ENCODE peak calls at places on chromosome 11, in six cellular contexts. B is Caki2, I is left cardiac atrium, X is NCI-H748 treated with DMSO at 0.1 percent for 48 hours, T is iPS DF 6.9, W is kidney. O is an unnamed sample.

GRCh38 chr11:18669211-18669593 is 29.4 kb upstream of the TMEM86A start:
- DNase-seq in W (no peak), X (no peak), I (no peak), B (no peak), T (no peak), O (no peak)

GRCh38 chr11:2298795-2299747 is 2.6 kb downstream of the C11orf21 start:
- DNase-seq in X (no peak), T (peak), W (peak), B (no peak), I (peak), O (peak)

GRCh38 chr11:128467610-128468041 is 119.7 kb downstream of the ETS1 start:
- DNase-seq in W (peak), B (peak), I (peak), X (no peak), T (no peak), O (no peak)

GRCh38 chr11:124481365-124482323 is 36.1 kb upstream of the OR8B8 start:
- DNase-seq in T (peak), W (no peak), X (peak), I (peak), B (peak), O (peak)

GRCh38 chr11:69352715-69353325 is 58.9 kb downstream of the MYEOV start:
- DNase-seq in X (peak), I (no peak), B (peak), W (no peak), T (no peak), O (no peak)

GRCh38 chr11:119571311-119571710 is 148.3 kb upstream of the THY1 start:
- DNase-seq in W (no peak), X (no peak), I (no peak), B (no peak), T (no peak), O (peak)

GRCh38 chr11:45156201-45156600 is 9.8 kb downstream of the PRDM11 start:
- DNase-seq in W (no peak), X (no peak), T (no peak), B (no peak), I (no peak), O (no peak)

GRCh38 chr11:21654091-21654490 is 538.8 kb upstream of the ANO5 start:
- DNase-seq in T (no peak), I (no peak), X (peak), W (no peak), B (no peak), O (no peak)

GRCh38 chr11:134361661-134362060 is 29.9 kb downstream of the GLB1L2 start:
- DNase-seq in I (no peak), T (no peak), X (no peak), B (no peak), W (peak), O (no peak)

GRCh38 chr11:34331329-34331728 is 26.5 kb downstream of the ABTB2 start:
- DNase-seq in X (peak), T (no peak), B (peak), W (no peak), I (no peak), O (no peak)

GRCh38 chr11:102111787-102112653 is 1.8 kb downstream of the YAP1 start:
- DNase-seq in T (no peak), X (no peak), I (peak), B (peak), W (no peak), O (peak)

GRCh38 chr11:64762277-64762915 is 2.6 kb upstream of the PYGM start:
- DNase-seq in B (no peak), I (no peak), X (no peak), T (no peak), W (peak), O (no peak)

GRCh38 chr11:30143098-30143705 is 87.6 kb upstream of the FSHB start:
- DNase-seq in T (peak), B (peak), W (no peak), X (peak), I (no peak), O (peak)

GRCh38 chr11:36139767-36140166 is 149.5 kb downstream of the COMMD9 start:
- DNase-seq in T (no peak), B (no peak), W (no peak), X (no peak), I (no peak), O (no peak)

GRCh38 chr11:128802358-128802981 is 64.6 kb downstream of the KCNJ1 start:
- DNase-seq in I (no peak), B (no peak), W (no peak), X (no peak), T (no peak), O (no peak)

GRCh38 chr11:49995559-49995958 is 13.2 kb upstream of the OR4C12 start:
- DNase-seq in X (peak), W (no peak), T (peak), B (peak), I (peak), O (peak)

GRCh38 chr11:130631119-130631518 is 182.7 kb downstream of the ADAMTS15 start:
- DNase-seq in I (no peak), X (no peak), B (peak), T (no peak), W (no peak), O (no peak)

GRCh38 chr11:68973219-68973618 is 7.6 kb downstream of the MRGPRD start:
- DNase-seq in I (no peak), B (no peak), W (peak), X (no peak), T (no peak), O (no peak)

GRCh38 chr11:62193954-62194353 is 3.9 kb downstream of the SCGB1D1 start:
- DNase-seq in I (no peak), T (no peak), X (no peak), B (no peak), W (no peak), O (no peak)

GRCh38 chr11:82864268-82864667 is 36.0 kb downstream of the PRCP start:
- DNase-seq in T (no peak), W (peak), I (peak), B (peak), X (peak), O (peak)